ENCODE peak calls at places on chromosomes 6 and 20, in nine cellular contexts. Q is IMR-90, S is A549, H is ovary, B is tibial nerve, Z is HCT116, N is body of pancreas, J is adrenal gland, M is endothelial cell of umbilical vein. W is an unnamed sample.

GRCh38 chr20:36274248-36274841 is 31.8 kb upstream of the DLGAP4 start:
- DNase-seq in Q (no peak), S (no peak), H (no peak), B (no peak), Z (no peak), N (no peak), J (no peak), M (no peak), W (no peak)

GRCh38 chr6:3808759-3809514 is 40.2 kb upstream of the FAM50B start:
- DNase-seq in Q (peak; percentile 90), S (peak; percentile 85), H (peak; percentile 58), B (peak; percentile 49), Z (peak; percentile 66), N (peak; percentile 77), J (peak; percentile 36), M (peak; percentile 81), W (no peak)

GRCh38 chr6:118551063-118551672 is 3.1 kb downstream of the PLN start:
- DNase-seq in Q (peak; percentile 79), S (peak; percentile 17), H (no peak), B (no peak), Z (peak; percentile 37), N (no peak), J (no peak), M (peak; percentile 79), W (peak; percentile 60)

GRCh38 chr20:29878777-29879442 is 1378.6 kb upstream of the DEFB115 start:
- DNase-seq in Q (no peak), S (no peak), H (no peak), B (no peak), Z (no peak), N (no peak), J (peak; percentile 21), M (no peak), W (peak; percentile 3)

GRCh38 chr20:4512891-4513550 is 208.7 kb upstream of the PRND start:
- DNase-seq in Q (peak; percentile 95), S (peak; percentile 74), H (no peak), B (no peak), Z (peak; percentile 91), N (no peak), J (no peak), M (peak; percentile 90), W (no peak)

GRCh38 chr20:10521068-10521834 is 86.1 kb downstream of the SLX4IP start:
- DNase-seq in Q (peak; percentile 89), S (peak; percentile 43), H (no peak), B (no peak), Z (no peak), N (no peak), J (no peak), M (peak; percentile 77), W (no peak)

GRCh38 chr6:125742024-125742423 is 7.4 kb upstream of the HEY2 start:
- DNase-seq in Q (no peak), S (no peak), H (no peak), B (no peak), Z (no peak), N (no peak), J (no peak), M (no peak), W (no peak)

GRCh38 chr20:48166082-48166835 is 381.0 kb upstream of the SULF2 start:
- DNase-seq in Q (no peak), S (no peak), H (peak; percentile 33), B (no peak), Z (no peak), N (no peak), J (no peak), M (no peak), W (no peak)

GRCh38 chr6:9405369-9405768 is 970.0 kb upstream of the SLC35B3 start:
- DNase-seq in Q (peak; percentile 91), S (peak; percentile 7), H (no peak), B (no peak), Z (peak; percentile 63), N (no peak), J (no peak), M (no peak), W (no peak)

GRCh38 chr6:69894578-69895347 is 28.4 kb downstream of the COL19A1 start:
- DNase-seq in Q (peak; percentile 53), S (no peak), H (no peak), B (no peak), Z (no peak), N (no peak), J (no peak), M (no peak), W (no peak)

GRCh38 chr6:6196762-6197161 is 123.7 kb downstream of the F13A1 start:
- DNase-seq in Q (no peak), S (no peak), H (no peak), B (no peak), Z (no peak), N (no peak), J (no peak), M (no peak), W (no peak)

GRCh38 chr6:6193221-6193745 is 127.2 kb downstream of the F13A1 start:
- DNase-seq in Q (no peak), S (no peak), H (no peak), B (no peak), Z (no peak), N (no peak), J (no peak), M (no peak), W (no peak)

GRCh38 chr6:6191476-6191875 is 129.0 kb downstream of the F13A1 start:
- DNase-seq in Q (no peak), S (no peak), H (no peak), B (no peak), Z (no peak), N (no peak), J (no peak), M (no peak), W (no peak)

GRCh38 chr6:6191909-6192308 is 128.6 kb downstream of the F13A1 start:
- DNase-seq in Q (no peak), S (no peak), H (no peak), B (no peak), Z (no peak), N (no peak), J (no peak), M (no peak), W (no peak)

GRCh38 chr6:6195080-6195479 is 125.4 kb downstream of the F13A1 start:
- DNase-seq in Q (no peak), S (no peak), H (no peak), B (no peak), Z (no peak), N (no peak), J (no peak), M (no peak), W (no peak)
- TF ChIP-seq POLR2A in Q (no peak), S (no peak), H (no peak), B (no peak), Z (no peak), N (no peak), J (no peak), M (no peak), W (no peak)

GRCh38 chr6:12456343-12456742 is 166.2 kb downstream of the EDN1 start:
- DNase-seq in Q (no peak), S (no peak), H (no peak), B (no peak), Z (no peak), N (no peak), J (no peak), M (no peak), W (no peak)
- TF ChIP-seq POLR2A in Q (no peak), S (no peak), H (no peak), B (no peak), Z (no peak), N (no peak), J (no peak), M (no peak), W (no peak)

GRCh38 chr6:111750753-111751684 is 122.2 kb downstream of the FYN start:
- DNase-seq in Q (peak; percentile 65), S (no peak), H (no peak), B (no peak), Z (no peak), N (no peak), J (no peak), M (peak; percentile 83), W (no peak)
- TF ChIP-seq POLR2A in Q (no peak), S (no peak), H (no peak), B (no peak), Z (no peak), N (no peak), J (no peak), M (no peak), W (no peak)

GRCh38 chr6:44942201-44942600 is 385.9 kb upstream of the RUNX2 start:
- DNase-seq in Q (no peak), S (no peak), H (no peak), B (no peak), Z (no peak), N (no peak), J (no peak), M (no peak), W (no peak)
- TF ChIP-seq POLR2A in Q (no peak), S (no peak), H (no peak), B (no peak), Z (no peak), N (no peak), J (no peak), M (no peak), W (no peak)

GRCh38 chr20:462199-462991 is at the start of gene TBC1D20:
- DNase-seq in Q (peak; percentile 84), S (peak; percentile 92), H (peak; percentile 90), B (peak; percentile 57), Z (peak; percentile 60), N (peak; percentile 89), J (peak; percentile 86), M (peak; percentile 85), W (peak; percentile 95)
- TF ChIP-seq POLR2A in Q (peak; percentile 84), S (peak; percentile 94), H (peak; percentile 73), B (peak; percentile 89), Z (peak; percentile 76), N (peak; percentile 51), J (peak; percentile 82), M (peak; percentile 75), W (peak; percentile 89)

DNA sequence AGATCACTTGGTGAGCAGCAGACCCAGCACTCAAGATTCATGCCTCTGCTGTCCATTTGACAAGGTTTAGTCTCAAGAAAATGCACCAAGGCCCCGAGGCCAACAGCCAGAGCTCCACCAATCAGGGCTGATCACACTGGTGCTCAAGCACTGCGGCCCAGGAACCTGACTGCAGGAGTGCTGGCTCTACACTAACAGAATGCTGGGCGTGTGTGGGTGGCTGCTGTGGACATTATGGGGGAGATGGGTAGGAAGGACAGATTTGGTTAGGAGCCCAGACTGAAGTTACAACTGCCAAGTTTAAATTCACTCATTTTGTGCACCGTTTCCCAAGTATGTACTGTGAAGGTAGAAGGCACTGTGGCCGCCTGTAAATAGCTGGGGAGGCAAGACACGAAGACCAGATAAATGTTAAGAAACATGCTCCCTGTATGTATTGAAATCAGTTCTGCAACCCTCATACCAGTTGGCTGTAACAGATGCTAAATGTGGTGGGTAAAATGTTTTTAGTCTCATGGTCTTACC is 28.1 kb downstream of the SNX5 start:
- DNase-seq in Q (no peak), S (no peak), H (no peak), B (no peak), Z (no peak), N (no peak), J (no peak), M (no peak), W (peak; percentile 25)
- TF ChIP-seq POLR2A in Q (no peak), S (no peak), H (no peak), B (no peak), Z (no peak), N (no peak), J (no peak), M (no peak), W (no peak)

W was measured in erythroblast.